ENCODE peak calls at places on chromosomes 1 and 21, in nine cellular contexts. One of them, this sample, is unnamed.
A peak's percentile ranks its signal among the peaks of the same experiment; 100 is the strongest.

GRCh38 chr1:43582162-43582566 is 51.5 kb downstream of the PTPRF start:
- DNase-seq in T-helper 2 cell treated with Interferon-gamma antibody and Interleukin-4, amounts not matched to agents 5 μg/mL and 100 μg/mL, for 36 hours: peak; percentile 21
- DNase-seq in activated CD8-positive, alpha-beta memory T cell treated with anti-CD3 and anti-CD28 coated beads for 24 hours: peak; percentile 59
- DNase-seq in skeletal muscle cell: peak; percentile 78
- DNase-seq in T-cell: no peak
- DNase-seq in GM13976: peak; percentile 79
- DNase-seq in nephron progenitor cell: no peak
- DNase-seq in H9: no peak
- DNase-seq in body of pancreas: peak; percentile 26
- DNase-seq in this sample: no peak

GRCh38 chr1:7455796-7456568 is 315.1 kb upstream of the VAMP3 start:
- DNase-seq in T-helper 2 cell treated with Interferon-gamma antibody and Interleukin-4, amounts not matched to agents 5 μg/mL and 100 μg/mL, for 36 hours: no peak
- DNase-seq in activated CD8-positive, alpha-beta memory T cell treated with anti-CD3 and anti-CD28 coated beads for 24 hours: no peak
- DNase-seq in skeletal muscle cell: no peak
- DNase-seq in T-cell: no peak
- DNase-seq in GM13976: no peak
- DNase-seq in nephron progenitor cell: no peak
- DNase-seq in H9: no peak
- DNase-seq in body of pancreas: no peak
- DNase-seq in this sample: no peak

GRCh38 chr21:40512590-40512989 is 334.4 kb downstream of the DSCAM start:
- DNase-seq in T-helper 2 cell treated with Interferon-gamma antibody and Interleukin-4, amounts not matched to agents 5 μg/mL and 100 μg/mL, for 36 hours: no peak
- DNase-seq in activated CD8-positive, alpha-beta memory T cell treated with anti-CD3 and anti-CD28 coated beads for 24 hours: no peak
- DNase-seq in skeletal muscle cell: no peak
- DNase-seq in T-cell: no peak
- DNase-seq in GM13976: no peak
- DNase-seq in nephron progenitor cell: peak; percentile 30
- DNase-seq in H9: peak; percentile 54
- DNase-seq in body of pancreas: no peak
- DNase-seq in this sample: no peak

GRCh38 chr1:22044690-22045420 is 7.7 kb upstream of the CDC42 start:
- DNase-seq in T-helper 2 cell treated with Interferon-gamma antibody and Interleukin-4, amounts not matched to agents 5 μg/mL and 100 μg/mL, for 36 hours: no peak
- DNase-seq in activated CD8-positive, alpha-beta memory T cell treated with anti-CD3 and anti-CD28 coated beads for 24 hours: no peak
- DNase-seq in skeletal muscle cell: peak; percentile 76
- DNase-seq in T-cell: no peak
- DNase-seq in GM13976: no peak
- DNase-seq in nephron progenitor cell: no peak
- DNase-seq in H9: no peak
- DNase-seq in body of pancreas: no peak
- DNase-seq in this sample: peak; percentile 52

GRCh38 chr1:43123031-43123430 is 49.1 kb downstream of the EBNA1BP2 start:
- DNase-seq in T-helper 2 cell treated with Interferon-gamma antibody and Interleukin-4, amounts not matched to agents 5 μg/mL and 100 μg/mL, for 36 hours: no peak
- DNase-seq in activated CD8-positive, alpha-beta memory T cell treated with anti-CD3 and anti-CD28 coated beads for 24 hours: no peak
- DNase-seq in skeletal muscle cell: no peak
- DNase-seq in T-cell: no peak
- DNase-seq in GM13976: no peak
- DNase-seq in nephron progenitor cell: no peak
- DNase-seq in H9: no peak
- DNase-seq in body of pancreas: no peak
- DNase-seq in this sample: no peak

GRCh38 chr1:109239580-109240068 is 9.7 kb upstream of the CELSR2 start:
- DNase-seq in T-helper 2 cell treated with Interferon-gamma antibody and Interleukin-4, amounts not matched to agents 5 μg/mL and 100 μg/mL, for 36 hours: no peak
- DNase-seq in activated CD8-positive, alpha-beta memory T cell treated with anti-CD3 and anti-CD28 coated beads for 24 hours: peak; percentile 63
- DNase-seq in skeletal muscle cell: no peak
- DNase-seq in T-cell: peak; percentile 25
- DNase-seq in GM13976: peak; percentile 77
- DNase-seq in nephron progenitor cell: peak; percentile 48
- DNase-seq in H9: peak; percentile 89
- DNase-seq in body of pancreas: peak; percentile 50
- DNase-seq in this sample: no peak

GRCh38 chr1:241612533-241613505 is 27.4 kb downstream of the CHML start:
- DNase-seq in T-helper 2 cell treated with Interferon-gamma antibody and Interleukin-4, amounts not matched to agents 5 μg/mL and 100 μg/mL, for 36 hours: no peak
- DNase-seq in activated CD8-positive, alpha-beta memory T cell treated with anti-CD3 and anti-CD28 coated beads for 24 hours: no peak
- DNase-seq in skeletal muscle cell: peak; percentile 92
- DNase-seq in T-cell: no peak
- DNase-seq in GM13976: no peak
- DNase-seq in nephron progenitor cell: no peak
- DNase-seq in H9: no peak
- DNase-seq in body of pancreas: no peak
- DNase-seq in this sample: no peak

GRCh38 chr1:216034506-216034905 is 388.7 kb downstream of the USH2A start:
- DNase-seq in T-helper 2 cell treated with Interferon-gamma antibody and Interleukin-4, amounts not matched to agents 5 μg/mL and 100 μg/mL, for 36 hours: no peak
- DNase-seq in activated CD8-positive, alpha-beta memory T cell treated with anti-CD3 and anti-CD28 coated beads for 24 hours: no peak
- DNase-seq in skeletal muscle cell: no peak
- DNase-seq in T-cell: no peak
- DNase-seq in GM13976: no peak
- DNase-seq in nephron progenitor cell: peak; percentile 10
- DNase-seq in H9: peak; percentile 69
- DNase-seq in body of pancreas: no peak
- DNase-seq in this sample: no peak

GRCh38 chr1:40944326-40944725 is 35.2 kb upstream of the CTPS1 start:
- DNase-seq in T-helper 2 cell treated with Interferon-gamma antibody and Interleukin-4, amounts not matched to agents 5 μg/mL and 100 μg/mL, for 36 hours: no peak
- DNase-seq in activated CD8-positive, alpha-beta memory T cell treated with anti-CD3 and anti-CD28 coated beads for 24 hours: no peak
- DNase-seq in skeletal muscle cell: peak; percentile 75
- DNase-seq in T-cell: no peak
- DNase-seq in GM13976: no peak
- DNase-seq in nephron progenitor cell: no peak
- DNase-seq in H9: no peak
- DNase-seq in body of pancreas: peak; percentile 63
- DNase-seq in this sample: no peak

This sample was measured in SK-N-MC.